ENCODE peak calls at places on chromosomes 2 and 18, in ten cellular contexts. C is ovary; A is AG04450; P is CD4-positive, alpha-beta memory T cell; W is substantia nigra; T is CD4-positive, alpha-beta T cell; E is CD8-positive, alpha-beta memory T cell; U is neural progenitor cell; Q is brain microvascular endothelial cell; Z is fibroblast of lung. L is an unnamed sample.

GRCh38 chr2:32498301-32498700 is 129.5 kb upstream of the TTC27 start:
- DNase-seq in Z (no peak), U (no peak), A (no peak), E (no peak), T (no peak), P (no peak), W (no peak), C (no peak), Q (no peak), L (no peak)

GRCh38 chr2:201978333-201978732 is 55.3 kb upstream of the FZD7 start:
- DNase-seq in W (no peak), P (no peak), T (no peak), E (no peak), C (no peak), Z (no peak), U (no peak), Q (no peak), A (no peak), L (no peak)

GRCh38 chr2:190976521-190976920 is 37.5 kb downstream of the STAT1 start:
- DNase-seq in W (no peak), U (no peak), Z (no peak), A (no peak), P (no peak), C (no peak), Q (no peak), E (no peak), T (no peak), L (no peak)

GRCh38 chr2:158457826-158458616 is 1.3 kb downstream of the PKP4 start:
- DNase-seq in Z (peak), P (peak), T (peak), A (no peak), U (peak), E (peak), C (peak), Q (peak), W (peak), L (peak)

GRCh38 chr2:120346667-120347358 is 877 bp downstream of the INHBB start:
- DNase-seq in C (no peak), E (peak), A (no peak), T (no peak), Q (peak), U (peak), P (no peak), W (peak), Z (peak), L (peak)

GRCh38 chr2:176189666-176190641 is 1.5 kb downstream of the HOXD1 start:
- DNase-seq in W (no peak), Q (no peak), A (no peak), C (no peak), T (no peak), P (no peak), Z (no peak), U (peak), E (no peak), L (no peak)

GRCh38 chr2:17646838-17647701 is 106.5 kb downstream of the SMC6 start:
- DNase-seq in E (no peak), T (no peak), U (no peak), A (no peak), Z (no peak), P (no peak), C (no peak), Q (no peak), W (no peak), L (no peak)

GRCh38 chr2:94870392-94871225 is 621 bp upstream of the TEKT4 start:
- DNase-seq in U (no peak), A (no peak), T (no peak), E (no peak), W (no peak), C (no peak), Q (no peak), Z (no peak), P (no peak), L (no peak)

DNA sequence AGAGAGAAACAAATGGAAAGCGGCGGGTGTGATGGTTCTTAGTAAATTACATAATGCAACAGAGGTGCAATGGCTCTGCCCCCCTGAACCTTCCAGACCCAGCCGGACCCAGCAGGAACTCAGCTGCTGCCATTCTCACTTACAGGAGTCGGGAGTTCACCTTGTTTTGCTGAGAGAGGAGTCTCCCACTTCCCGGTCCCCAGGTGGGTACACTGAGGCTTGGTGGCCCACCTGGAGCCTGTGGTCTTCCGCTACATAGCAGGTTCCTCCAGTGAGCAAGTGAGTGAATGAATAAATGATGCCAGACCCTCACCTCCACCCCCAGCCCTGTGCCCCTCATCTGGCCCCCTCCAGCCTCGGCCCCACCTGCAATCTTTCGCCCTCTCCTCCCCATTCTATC is 11.2 kb downstream of the BIN1 start:
- DNase-seq in P (no peak), W (no peak), T (no peak), C (no peak), Q (no peak), U (no peak), Z (no peak), A (no peak), E (no peak), L (no peak)
- H3K27ac ChIP-seq in P (no peak), W (peak), T (no peak), C (peak), Q (no peak), U (no peak), Z (no peak), A (no peak), E (no peak), L (no peak)

GRCh38 chr2:232988444-232988843 is 24.6 kb downstream of the NGEF start:
- DNase-seq in A (peak), U (no peak), P (no peak), Q (peak), T (no peak), Z (peak), C (no peak), E (no peak), W (no peak), L (peak)
- H3K27ac ChIP-seq in A (peak), U (no peak), P (no peak), Q (peak), T (no peak), Z (peak), C (no peak), E (no peak), W (no peak), L (peak)

DNA sequence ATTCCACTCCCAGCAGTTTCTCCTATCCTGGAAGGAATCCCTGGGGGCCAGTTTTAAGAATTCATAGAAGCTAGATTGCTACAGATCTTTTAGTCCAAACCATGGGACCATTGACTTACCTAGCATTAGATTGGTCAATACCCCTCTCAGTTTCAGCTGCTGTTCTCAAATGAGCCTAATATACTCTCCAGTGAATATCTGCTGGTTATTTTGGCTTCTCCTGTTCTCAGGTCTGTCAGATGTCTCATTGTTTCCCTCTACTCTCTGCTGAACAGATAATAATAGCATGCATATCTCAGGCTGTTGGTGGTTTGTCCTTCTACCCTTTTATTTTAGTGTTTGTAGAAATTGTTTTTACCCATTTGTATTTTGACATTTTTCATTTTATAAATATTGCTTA is 99.5 kb downstream of the FHOD3 start:
- DNase-seq in Q (no peak), P (no peak), Z (no peak), W (no peak), C (no peak), T (no peak), A (no peak), E (no peak), U (no peak), L (no peak)
- H3K27ac ChIP-seq in Q (no peak), P (no peak), Z (no peak), W (no peak), C (no peak), T (no peak), A (no peak), E (no peak), U (no peak), L (peak)

GRCh38 chr18:23230688-23231087 is 95.4 kb downstream of the CABLES1 start:
- DNase-seq in W (no peak), P (no peak), Q (no peak), A (no peak), Z (no peak), U (no peak), C (no peak), T (no peak), E (no peak), L (no peak)
- H3K27ac ChIP-seq in W (no peak), P (peak), Q (peak), A (peak), Z (peak), U (no peak), C (no peak), T (no peak), E (peak), L (peak)

GRCh38 chr2:240798327-240798905 is 21.6 kb downstream of the KIF1A start:
- DNase-seq in A (no peak), Q (no peak), E (no peak), C (no peak), T (no peak), P (no peak), W (no peak), U (no peak), Z (no peak), L (no peak)

GRCh38 chr2:240797500-240797895 is 22.5 kb downstream of the KIF1A start:
- DNase-seq in W (no peak), A (no peak), C (no peak), P (no peak), T (no peak), U (no peak), E (no peak), Q (no peak), Z (no peak), L (no peak)

GRCh38 chr2:240797914-240798313 is 22.1 kb downstream of the KIF1A start:
- DNase-seq in U (no peak), C (peak), T (no peak), E (no peak), Z (no peak), A (no peak), Q (no peak), W (no peak), P (no peak), L (no peak)

GRCh38 chr2:240800241-240800640 is 19.8 kb downstream of the KIF1A start:
- DNase-seq in C (peak), U (peak), A (no peak), W (peak), T (no peak), P (no peak), Z (peak), Q (no peak), E (no peak), L (no peak)

DNA sequence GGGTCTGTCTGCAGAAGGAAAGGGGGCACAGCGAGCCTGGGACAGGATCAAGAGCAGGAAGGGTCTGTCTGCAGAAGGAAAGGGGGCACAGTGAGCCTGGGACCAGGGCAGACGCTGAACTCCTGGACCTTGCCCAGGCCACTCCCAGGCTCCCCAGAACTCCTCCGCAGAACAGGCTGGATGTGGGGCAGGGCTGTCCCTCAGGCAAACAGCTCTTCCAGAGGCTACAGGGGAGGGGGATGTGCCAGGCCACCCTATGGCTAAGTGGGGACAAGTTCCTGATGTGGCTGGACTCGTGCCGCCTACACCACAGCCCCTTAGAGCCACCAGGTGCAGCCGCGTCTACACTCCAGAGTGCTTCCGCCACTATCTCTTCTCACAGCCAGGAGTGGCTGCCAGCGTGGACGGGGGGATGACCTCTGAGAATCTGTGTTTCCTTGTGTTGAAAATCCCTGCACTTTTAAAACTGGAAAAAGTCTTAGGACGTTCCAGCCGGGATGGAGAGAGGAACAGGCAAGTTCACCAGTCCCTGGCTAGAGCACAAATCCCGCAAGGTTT is 20.8 kb downstream of the KIF1A start:
- DNase-seq in Q (no peak), A (no peak), U (no peak), C (peak), E (no peak), W (no peak), T (no peak), Z (no peak), P (no peak), L (no peak)
- H3K27ac ChIP-seq in Q (no peak), A (no peak), U (no peak), C (no peak), E (no peak), W (no peak), T (no peak), Z (no peak), P (no peak), L (no peak)

GRCh38 chr2:204451766-204452165 is 93.5 kb upstream of the PARD3B start:
- DNase-seq in W (no peak), T (no peak), Z (no peak), A (no peak), Q (no peak), U (no peak), E (no peak), P (no peak), C (no peak), L (no peak)
- H3K27ac ChIP-seq in W (no peak), T (no peak), Z (peak), A (peak), Q (peak), U (peak), E (no peak), P (no peak), C (no peak), L (no peak)

GRCh38 chr2:223896751-223897320 is 48.3 kb downstream of the WDFY1 start:
- DNase-seq in T (no peak), U (no peak), Z (peak), E (no peak), P (no peak), W (no peak), A (no peak), Q (peak), C (no peak), L (no peak)
- H3K27ac ChIP-seq in T (no peak), U (no peak), Z (no peak), E (no peak), P (no peak), W (no peak), A (no peak), Q (peak), C (no peak), L (peak)

DNA sequence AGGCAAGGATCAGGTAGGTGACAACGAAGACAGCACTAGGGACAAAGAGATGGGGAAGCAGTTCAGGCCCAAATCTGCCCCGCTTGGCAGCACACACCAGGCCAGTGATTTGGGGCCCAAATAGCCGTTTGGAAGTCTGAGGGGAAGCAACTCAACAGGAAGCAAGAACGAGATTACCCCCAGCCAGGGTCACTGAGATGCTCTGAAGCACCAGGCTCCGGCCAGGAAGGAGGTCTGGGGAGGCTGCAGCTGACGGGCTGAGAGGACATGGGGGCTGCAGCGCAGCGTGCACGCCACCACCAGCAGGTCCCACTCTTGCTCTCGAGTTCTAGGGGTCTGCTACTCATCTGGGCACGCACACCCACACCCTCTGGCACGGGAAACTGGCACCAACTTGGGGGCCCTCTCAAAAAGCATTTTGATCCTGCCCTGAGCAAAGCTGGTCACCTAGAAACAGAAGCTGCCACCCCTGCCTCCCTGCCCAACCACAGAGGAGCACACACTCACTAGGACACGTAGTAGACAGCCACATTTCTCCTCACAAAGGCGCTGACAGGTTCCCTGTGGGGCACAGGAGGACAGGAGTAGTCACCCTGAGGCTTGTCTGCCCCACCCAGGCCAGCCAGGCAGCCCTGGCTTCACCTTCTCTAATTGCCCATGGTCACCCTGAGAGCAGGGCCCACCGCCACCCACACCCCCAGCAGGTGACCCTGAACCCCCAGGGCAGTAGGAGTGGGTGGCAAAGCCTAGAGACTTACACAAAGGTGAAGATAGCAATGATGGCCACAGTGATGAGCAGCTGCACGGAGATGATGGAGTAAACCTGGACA is 8.4 kb downstream of the PNKD start:
- DNase-seq in Q (no peak), Z (no peak), E (no peak), U (no peak), T (no peak), P (no peak), W (no peak), A (no peak), C (no peak), L (no peak)
- H3K27ac ChIP-seq in Q (no peak), Z (no peak), E (no peak), U (no peak), T (peak), P (peak), W (no peak), A (no peak), C (no peak), L (no peak)

GRCh38 chr2:100272848-100273329 is 49.4 kb downstream of the LONRF2 start:
- DNase-seq in Z (peak), C (peak), W (no peak), Q (no peak), A (no peak), P (no peak), E (no peak), T (no peak), U (no peak), L (no peak)
- H3K27ac ChIP-seq in Z (no peak), C (no peak), W (no peak), Q (no peak), A (no peak), P (no peak), E (no peak), T (no peak), U (no peak), L (no peak)

GRCh38 chr2:172775319-172775718 is 39.7 kb downstream of the RAPGEF4 start:
- DNase-seq in U (no peak), Q (no peak), P (no peak), A (no peak), Z (no peak), E (no peak), W (no peak), C (no peak), T (no peak), L (no peak)

GRCh38 chr2:172772637-172773036 is 37.0 kb downstream of the RAPGEF4 start:
- DNase-seq in A (peak), P (no peak), Z (peak), U (no peak), T (no peak), W (no peak), Q (peak), C (no peak), E (no peak), L (no peak)

GRCh38 chr2:172770887-172771286 is 35.2 kb downstream of the RAPGEF4 start:
- DNase-seq in W (no peak), A (no peak), U (no peak), Q (no peak), T (no peak), E (no peak), Z (no peak), C (no peak), P (no peak), L (no peak)

GRCh38 chr2:172777431-172777830 is 41.8 kb downstream of the RAPGEF4 start:
- DNase-seq in E (no peak), C (no peak), P (no peak), W (no peak), T (no peak), Z (no peak), Q (peak), A (no peak), U (no peak), L (no peak)

GRCh38 chr2:172774302-172774701 is 38.7 kb downstream of the RAPGEF4 start:
- DNase-seq in Q (no peak), T (no peak), C (no peak), P (no peak), A (no peak), E (no peak), U (no peak), W (no peak), Z (no peak), L (no peak)
- H3K27ac ChIP-seq in Q (no peak), T (no peak), C (no peak), P (no peak), A (no peak), E (no peak), U (no peak), W (no peak), Z (no peak), L (no peak)

L was measured in foreskin keratinocyte.